ENCODE peak calls at places on chromosome 16, in five cellular contexts. E, P, Z, G and H are unnamed samples.

GRCh38 chr16:48365030-48365600 is 20.1 kb downstream of the SIAH1 start:
- DNase-seq in E (peak; percentile 54), P (no peak), Z (no peak), G (no peak), H (no peak)

GRCh38 chr16:68253721-68254120 is 8.5 kb downstream of the PLA2G15 start:
- DNase-seq in E (no peak), P (no peak), Z (no peak), G (no peak), H (no peak)

GRCh38 chr16:4700380-4700996 is 7.1 kb downstream of the NUDT16L1 start:
- DNase-seq in E (no peak), P (no peak), Z (no peak), G (no peak), H (no peak)

GRCh38 chr16:30636599-30636998 is 14.2 kb upstream of the PRR14 start:
- DNase-seq in E (no peak), P (peak; percentile 59), Z (no peak), G (no peak), H (no peak)

GRCh38 chr16:4521971-4522623 is 16.5 kb downstream of the CDIP1 start:
- DNase-seq in E (no peak), P (no peak), Z (peak; percentile 41), G (no peak), H (no peak)

GRCh38 chr16:83068686-83069085 is 441.9 kb downstream of the CDH13 start:
- DNase-seq in E (peak; percentile 67), P (no peak), Z (no peak), G (no peak), H (no peak)

GRCh38 chr16:2157480-2158261 is 2.1 kb downstream of the TRAF7 start:
- DNase-seq in E (no peak), P (no peak), Z (no peak), G (no peak), H (no peak)

GRCh38 chr16:4687946-4688673 is 5.3 kb upstream of the NUDT16L1 start:
- DNase-seq in E (no peak), P (peak; percentile 83), Z (no peak), G (no peak), H (no peak)

GRCh38 chr16:15961060-15961511 is 11.7 kb downstream of the ABCC1 start:
- DNase-seq in E (peak; percentile 29), P (no peak), Z (no peak), G (peak; percentile 32), H (peak; percentile 89)

GRCh38 chr16:54930034-54930938 is at the start of gene IRX5:
- DNase-seq in E (peak; percentile 96), P (peak; percentile 98), Z (peak; percentile 91), G (no peak), H (peak; percentile 39)

GRCh38 chr16:81715358-81716196 is 63.5 kb upstream of the PLCG2 start:
- DNase-seq in E (no peak), P (no peak), Z (no peak), G (no peak), H (peak; percentile 78)

GRCh38 chr16:67277294-67277998 is 1.9 kb upstream of the PLEKHG4 start:
- DNase-seq in E (peak; percentile 99), P (no peak), Z (no peak), G (no peak), H (no peak)

GRCh38 chr16:25109643-25110042 is 1.9 kb upstream of the LCMT1 start:
- DNase-seq in E (peak; percentile 97), P (no peak), Z (no peak), G (no peak), H (no peak)

GRCh38 chr16:88638323-88639230 is at the start of gene IL17C:
- DNase-seq in E (no peak), P (no peak), Z (no peak), G (no peak), H (no peak)
- H3K4me3 ChIP-seq in E (no peak within 1 kb of the TSS), P (no peak within 1 kb of the TSS), Z (no peak within 1 kb of the TSS), G (no peak within 1 kb of the TSS), H (no peak within 1 kb of the TSS)

DNA sequence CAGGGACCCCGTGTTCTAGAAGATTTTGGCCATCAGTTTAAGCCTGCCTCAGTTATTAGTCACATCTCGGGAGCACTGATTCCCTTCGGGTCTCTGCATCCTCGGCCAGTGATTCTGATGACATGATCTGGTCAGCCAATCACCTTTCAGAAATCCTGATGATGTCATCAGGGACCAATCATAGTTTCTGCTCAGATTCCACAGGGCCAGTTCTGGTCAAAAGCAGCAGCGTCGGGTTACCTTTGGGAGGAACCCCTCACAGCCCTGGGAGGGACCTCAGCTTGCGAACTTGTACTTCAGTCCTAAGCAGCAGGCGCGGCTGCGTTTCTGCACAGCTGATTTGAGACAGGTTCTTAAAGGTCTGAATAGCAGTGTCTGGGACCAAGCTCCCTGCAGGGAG is 13.9 kb downstream of the KDM8 start:
- DNase-seq in E (peak; percentile 85), P (no peak), Z (no peak), G (no peak), H (no peak)
- H3K4me3 ChIP-seq in E (no peak overlapping the region), P (no peak overlapping the region), Z (no peak overlapping the region), G (no peak overlapping the region), H (no peak overlapping the region)

GRCh38 chr16:51151951-51152663 is 1.0 kb upstream of the SALL1 start:
- DNase-seq in E (peak; percentile 82), P (peak; percentile 65), Z (no peak), G (no peak), H (no peak)

GRCh38 chr16:51149721-51150158 is 1.3 kb downstream of the SALL1 start:
- DNase-seq in E (no peak), P (no peak), Z (no peak), G (no peak), H (no peak)

GRCh38 chr16:51150159-51150893 is 744 bp downstream of the SALL1 start:
- DNase-seq in E (no peak), P (no peak), Z (no peak), G (no peak), H (no peak)

GRCh38 chr16:51151435-51151950 is 423 bp upstream of the SALL1 start:
- DNase-seq in E (peak; percentile 81), P (no peak), Z (no peak), G (no peak), H (no peak)

GRCh38 chr16:51150894-51151320 is at the start of gene SALL1:
- DNase-seq in E (no peak), P (no peak), Z (no peak), G (no peak), H (no peak)
- H3K4me3 ChIP-seq in E (peak within 1 kb of the TSS; percentile 83), P (peak within 1 kb of the TSS; percentile 13), Z (peak within 1 kb of the TSS; percentile 66), G (no peak within 1 kb of the TSS), H (no peak within 1 kb of the TSS)

GRCh38 chr16:10180042-10180770 is 2.0 kb downstream of the GRIN2A start:
- DNase-seq in E (no peak), P (no peak), Z (no peak), G (no peak), H (no peak)

GRCh38 chr16:10178079-10178478 is 4.1 kb downstream of the GRIN2A start:
- DNase-seq in E (no peak), P (peak; percentile 15), Z (no peak), G (no peak), H (no peak)

GRCh38 chr16:10181196-10182162 is 749 bp downstream of the GRIN2A start:
- DNase-seq in E (peak; percentile 70), P (peak; percentile 88), Z (peak; percentile 52), G (no peak), H (peak; percentile 42)

GRCh38 chr16:10182186-10182683 is at the start of gene GRIN2A:
- DNase-seq in E (no peak), P (no peak), Z (no peak), G (no peak), H (no peak)

DNA sequence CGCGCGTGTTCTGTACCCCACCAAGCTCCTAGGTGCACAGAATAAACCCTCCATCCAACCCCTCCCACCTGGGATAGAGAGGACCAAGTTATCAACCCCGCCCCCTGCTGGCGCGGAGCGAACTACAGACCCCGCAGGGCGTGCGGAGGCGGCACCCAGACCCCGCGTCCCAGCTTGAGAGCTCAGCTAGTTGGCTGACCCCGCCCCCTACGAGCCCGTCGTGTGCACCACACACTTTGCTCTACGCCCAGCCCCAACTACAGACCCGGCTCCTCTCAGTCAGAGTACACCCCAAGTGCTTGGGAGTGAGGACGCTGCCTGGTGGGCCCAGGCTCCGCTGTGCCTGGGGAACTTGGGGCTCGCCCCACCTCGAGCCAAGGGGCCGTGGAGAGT is 1.5 kb downstream of the GRIN2A start:
- DNase-seq in E (no peak), P (no peak), Z (no peak), G (no peak), H (no peak)
- H3K4me3 ChIP-seq in E (no peak overlapping the region), P (no peak overlapping the region), Z (peak overlapping the region; percentile 61), G (no peak overlapping the region), H (no peak overlapping the region)

DNA sequence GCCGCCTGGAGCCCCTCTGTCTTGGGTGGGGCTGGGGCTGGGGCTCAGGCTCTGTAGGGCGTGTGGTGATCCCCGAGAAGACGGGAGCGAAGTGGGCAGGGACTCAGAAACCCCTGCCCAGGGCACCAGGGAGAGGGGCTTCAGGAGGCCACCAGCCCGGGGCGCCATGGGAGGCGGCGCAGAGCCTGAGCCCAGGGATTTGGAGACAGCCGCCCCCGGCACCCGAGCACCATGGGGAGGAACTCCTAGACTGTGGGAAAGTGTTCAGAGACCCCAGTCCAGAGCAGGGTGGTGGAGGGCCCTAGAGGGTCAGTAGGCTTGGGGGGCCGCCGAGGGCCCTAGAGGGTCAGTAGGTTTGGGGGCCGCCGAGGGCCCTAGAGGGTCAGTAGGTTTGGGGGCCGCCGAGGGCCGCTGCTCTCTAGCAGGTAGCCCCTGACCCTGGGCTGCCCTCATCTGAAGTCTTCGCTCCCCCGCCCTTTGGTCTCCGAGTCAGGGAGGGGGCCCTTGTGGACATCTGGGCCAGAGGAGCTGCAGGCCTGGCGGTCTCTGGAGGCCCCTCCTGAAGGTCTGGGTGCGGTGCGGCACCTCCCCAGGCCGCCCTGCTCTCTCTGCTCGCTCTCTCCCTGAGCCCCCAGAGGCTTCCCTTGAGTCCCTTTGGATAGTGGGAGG is 734 bp downstream of the ARHGDIG start:
- DNase-seq in E (no peak), P (no peak), Z (no peak), G (no peak), H (no peak)
- H3K4me3 ChIP-seq in E (no peak overlapping the region), P (no peak overlapping the region), Z (peak overlapping the region; percentile 64), G (no peak overlapping the region), H (no peak overlapping the region)

GRCh38 chr16:8673611-8674412 is 605 bp upstream of the ABAT start:
- DNase-seq in E (peak; percentile 5), P (peak; percentile 87), Z (no peak), G (no peak), H (no peak)
- H3K4me3 ChIP-seq in E (peak overlapping the region; percentile 62), P (no peak overlapping the region), Z (peak overlapping the region; percentile 80), G (peak overlapping the region; percentile 56), H (peak overlapping the region; percentile 65)

GRCh38 chr16:73046484-73047214 is 1.3 kb downstream of the ZFHX3 start:
- DNase-seq in E (no peak), P (no peak), Z (no peak), G (no peak), H (no peak)
- H3K4me3 ChIP-seq in E (peak overlapping the region; percentile 80), P (no peak overlapping the region), Z (peak overlapping the region; percentile 94), G (no peak overlapping the region), H (no peak overlapping the region)